ENCODE peak calls at places on chromosomes 12 and 14, in five cellular contexts. One of them, this sample, is unnamed.

GRCh38 chr14:85531141-85531593 is 1.2 kb downstream of the FLRT2 start:
- DNase-seq in HepG2: no peak
- DNase-seq in lower lobe of right lung: peak; percentile 50
- DNase-seq in tibial artery: no peak
- DNase-seq in breast epithelium: peak; percentile 52
- DNase-seq in this sample: no peak

GRCh38 chr14:92584856-92585255 is 71.3 kb downstream of the RIN3 start:
- DNase-seq in lower lobe of right lung: peak; percentile 70
- DNase-seq in tibial artery: no peak
- DNase-seq in breast epithelium: no peak
- DNase-seq in HepG2: no peak
- DNase-seq in this sample: no peak

GRCh38 chr12:5808956-5809355 is 136.1 kb downstream of the ANO2 start:
- DNase-seq in HepG2: no peak
- DNase-seq in breast epithelium: no peak
- DNase-seq in lower lobe of right lung: no peak
- DNase-seq in tibial artery: no peak
- DNase-seq in this sample: no peak

GRCh38 chr12:94676011-94676709 is 25.8 kb upstream of the TMCC3 start:
- DNase-seq in HepG2: no peak
- DNase-seq in tibial artery: peak; percentile 80
- DNase-seq in breast epithelium: no peak
- DNase-seq in lower lobe of right lung: peak; percentile 67
- DNase-seq in this sample: peak; percentile 60

GRCh38 chr12:112347521-112347920 is 34.7 kb downstream of the HECTD4 start:
- DNase-seq in lower lobe of right lung: no peak
- DNase-seq in breast epithelium: no peak
- DNase-seq in tibial artery: no peak
- DNase-seq in HepG2: no peak
- DNase-seq in this sample: no peak

GRCh38 chr14:93132472-93133065 is 16.8 kb upstream of the ITPK1 start:
- DNase-seq in lower lobe of right lung: no peak
- DNase-seq in tibial artery: no peak
- DNase-seq in breast epithelium: no peak
- DNase-seq in HepG2: peak; percentile 70
- DNase-seq in this sample: peak; percentile 66

GRCh38 chr12:66776974-66777373 is 98.1 kb upstream of the GRIP1 start:
- DNase-seq in HepG2: no peak
- DNase-seq in tibial artery: no peak
- DNase-seq in lower lobe of right lung: no peak
- DNase-seq in breast epithelium: no peak
- DNase-seq in this sample: peak; percentile 18

GRCh38 chr12:112950701-112951100 is 12.4 kb downstream of the OAS3 start:
- DNase-seq in HepG2: no peak
- DNase-seq in breast epithelium: no peak
- DNase-seq in tibial artery: no peak
- DNase-seq in lower lobe of right lung: no peak
- DNase-seq in this sample: no peak

GRCh38 chr14:37637341-37637740 is 41.9 kb downstream of the TTC6 start:
- DNase-seq in HepG2: no peak
- DNase-seq in breast epithelium: no peak
- DNase-seq in lower lobe of right lung: no peak
- DNase-seq in tibial artery: no peak
- DNase-seq in this sample: no peak

GRCh38 chr14:70716483-70716882 is 74.8 kb downstream of the TTC9 start:
- DNase-seq in HepG2: no peak
- DNase-seq in lower lobe of right lung: no peak
- DNase-seq in breast epithelium: no peak
- DNase-seq in tibial artery: no peak
- DNase-seq in this sample: peak; percentile 15

GRCh38 chr14:74902941-74903705 is 19.9 kb downstream of the RPS6KL1 start:
- DNase-seq in tibial artery: no peak
- DNase-seq in lower lobe of right lung: no peak
- DNase-seq in HepG2: no peak
- DNase-seq in breast epithelium: no peak
- DNase-seq in this sample: peak; percentile 19

GRCh38 chr12:131894981-131895639 is 688 bp downstream of the ULK1 start:
- DNase-seq in lower lobe of right lung: no peak
- DNase-seq in breast epithelium: no peak
- DNase-seq in tibial artery: no peak
- DNase-seq in HepG2: no peak
- DNase-seq in this sample: no peak

GRCh38 chr14:104844306-104845032 is 20.6 kb upstream of the CEP170B start:
- DNase-seq in lower lobe of right lung: no peak
- DNase-seq in breast epithelium: peak; percentile 40
- DNase-seq in tibial artery: no peak
- DNase-seq in HepG2: no peak
- DNase-seq in this sample: no peak

GRCh38 chr14:104841730-104842129 is 23.3 kb upstream of the CEP170B start:
- DNase-seq in lower lobe of right lung: no peak
- DNase-seq in tibial artery: no peak
- DNase-seq in breast epithelium: no peak
- DNase-seq in HepG2: no peak
- DNase-seq in this sample: no peak

GRCh38 chr14:104843442-104844305 is 21.4 kb upstream of the CEP170B start:
- DNase-seq in lower lobe of right lung: no peak
- DNase-seq in HepG2: no peak
- DNase-seq in breast epithelium: peak; percentile 53
- DNase-seq in tibial artery: no peak
- DNase-seq in this sample: no peak

GRCh38 chr14:104845033-104845666 is 19.9 kb upstream of the CEP170B start:
- DNase-seq in HepG2: no peak
- DNase-seq in breast epithelium: peak; percentile 34
- DNase-seq in lower lobe of right lung: no peak
- DNase-seq in tibial artery: no peak
- DNase-seq in this sample: no peak

GRCh38 chr14:104843006-104843405 is 22.1 kb upstream of the CEP170B start:
- DNase-seq in breast epithelium: peak; percentile 38
- DNase-seq in tibial artery: no peak
- DNase-seq in HepG2: no peak
- DNase-seq in lower lobe of right lung: no peak
- DNase-seq in this sample: no peak
- H3K4me3 ChIP-seq in breast epithelium: peak overlapping the region; percentile 49
- H3K4me3 ChIP-seq in tibial artery: peak overlapping the region; percentile 33
- H3K4me3 ChIP-seq in HepG2: no peak overlapping the region
- H3K4me3 ChIP-seq in lower lobe of right lung: peak overlapping the region; percentile 49
- H3K4me3 ChIP-seq in this sample: no peak overlapping the region

GRCh38 chr14:89429206-89430091 is 12.4 kb upstream of the FOXN3 start:
- DNase-seq in HepG2: no peak
- DNase-seq in lower lobe of right lung: no peak
- DNase-seq in tibial artery: no peak
- DNase-seq in breast epithelium: no peak
- DNase-seq in this sample: no peak

GRCh38 chr14:89428556-89429196 is 11.6 kb upstream of the FOXN3 start:
- DNase-seq in breast epithelium: no peak
- DNase-seq in tibial artery: peak; percentile 57
- DNase-seq in lower lobe of right lung: no peak
- DNase-seq in HepG2: no peak
- DNase-seq in this sample: no peak

GRCh38 chr14:89425931-89426330 is 8.9 kb upstream of the FOXN3 start:
- DNase-seq in tibial artery: peak; percentile 56
- DNase-seq in breast epithelium: no peak
- DNase-seq in lower lobe of right lung: no peak
- DNase-seq in HepG2: peak; percentile 41
- DNase-seq in this sample: no peak

GRCh38 chr14:89428163-89428523 is 11.1 kb upstream of the FOXN3 start:
- DNase-seq in lower lobe of right lung: no peak
- DNase-seq in breast epithelium: no peak
- DNase-seq in HepG2: no peak
- DNase-seq in tibial artery: no peak
- DNase-seq in this sample: no peak

DNA sequence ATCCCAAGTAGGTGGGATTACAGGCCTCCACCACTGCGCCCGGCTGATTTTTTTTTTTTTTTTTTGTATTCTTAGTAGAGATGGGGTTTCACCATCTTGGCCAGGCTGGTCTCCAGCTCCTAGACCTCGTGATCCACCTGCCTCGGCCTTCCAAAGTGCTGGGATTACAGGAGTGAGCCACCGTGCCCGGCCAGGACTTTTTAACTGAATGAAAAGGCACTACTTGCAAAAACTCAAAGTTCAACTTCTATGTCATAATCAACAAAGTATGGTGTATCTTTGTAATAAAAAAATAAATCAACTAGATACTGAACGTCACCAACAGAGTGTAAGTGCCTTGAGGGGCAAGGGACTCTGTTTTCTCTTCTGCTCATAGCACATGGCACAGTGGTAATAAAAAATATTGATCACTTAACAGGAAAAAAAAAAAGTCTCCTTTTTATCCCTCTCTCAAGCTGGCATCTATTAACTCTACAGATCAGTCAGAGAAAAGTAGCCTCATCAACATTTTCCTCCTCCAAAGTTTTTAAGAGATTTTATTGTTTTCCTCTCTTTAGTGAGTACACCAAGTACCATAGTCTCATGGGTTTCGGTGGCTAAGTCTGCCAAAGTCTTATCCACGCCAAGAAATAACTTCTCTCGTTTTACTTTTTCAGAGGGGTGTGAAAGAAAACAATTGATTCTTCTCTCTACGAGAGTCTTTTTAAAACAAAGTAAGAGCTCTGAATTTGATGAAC is 10.6 kb upstream of the FOXN3 start:
- DNase-seq in tibial artery: no peak
- DNase-seq in HepG2: no peak
- DNase-seq in lower lobe of right lung: no peak
- DNase-seq in breast epithelium: no peak
- DNase-seq in this sample: peak; percentile 74
- H3K4me3 ChIP-seq in tibial artery: peak overlapping the region; percentile 36
- H3K4me3 ChIP-seq in HepG2: no peak overlapping the region
- H3K4me3 ChIP-seq in lower lobe of right lung: no peak overlapping the region
- H3K4me3 ChIP-seq in breast epithelium: peak overlapping the region; percentile 38
- H3K4me3 ChIP-seq in this sample: no peak overlapping the region

GRCh38 chr14:101535232-101535631 is 26.1 kb upstream of the DIO3 start:
- DNase-seq in HepG2: peak; percentile 57
- DNase-seq in tibial artery: no peak
- DNase-seq in lower lobe of right lung: no peak
- DNase-seq in breast epithelium: no peak
- DNase-seq in this sample: no peak
- H3K4me3 ChIP-seq in HepG2: no peak overlapping the region
- H3K4me3 ChIP-seq in tibial artery: no peak overlapping the region
- H3K4me3 ChIP-seq in lower lobe of right lung: no peak overlapping the region
- H3K4me3 ChIP-seq in breast epithelium: no peak overlapping the region
- H3K4me3 ChIP-seq in this sample: no peak overlapping the region

GRCh38 chr12:74537707-74538385 is at the start of gene ATXN7L3B:
- DNase-seq in HepG2: peak; percentile 89
- DNase-seq in tibial artery: peak; percentile 88
- DNase-seq in breast epithelium: peak; percentile 92
- DNase-seq in lower lobe of right lung: peak; percentile 93
- DNase-seq in this sample: peak; percentile 95

GRCh38 chr12:74539765-74540526 is 2.3 kb downstream of the ATXN7L3B start:
- DNase-seq in lower lobe of right lung: no peak
- DNase-seq in breast epithelium: no peak
- DNase-seq in tibial artery: no peak
- DNase-seq in HepG2: no peak
- DNase-seq in this sample: no peak

GRCh38 chr12:74538491-74539258 is 1.0 kb downstream of the ATXN7L3B start:
- DNase-seq in tibial artery: no peak
- DNase-seq in lower lobe of right lung: no peak
- DNase-seq in breast epithelium: no peak
- DNase-seq in HepG2: no peak
- DNase-seq in this sample: peak; percentile 22

GRCh38 chr12:74541074-74541473 is 3.4 kb downstream of the ATXN7L3B start:
- DNase-seq in lower lobe of right lung: no peak
- DNase-seq in tibial artery: no peak
- DNase-seq in breast epithelium: no peak
- DNase-seq in HepG2: no peak
- DNase-seq in this sample: no peak

GRCh38 chr12:74539261-74539660 is 1.6 kb downstream of the ATXN7L3B start:
- DNase-seq in tibial artery: no peak
- DNase-seq in breast epithelium: no peak
- DNase-seq in HepG2: peak; percentile 1
- DNase-seq in lower lobe of right lung: no peak
- DNase-seq in this sample: no peak
- H3K4me3 ChIP-seq in tibial artery: peak overlapping the region; percentile 87
- H3K4me3 ChIP-seq in breast epithelium: peak overlapping the region; percentile 83
- H3K4me3 ChIP-seq in HepG2: peak overlapping the region; percentile 85
- H3K4me3 ChIP-seq in lower lobe of right lung: peak overlapping the region; percentile 70
- H3K4me3 ChIP-seq in this sample: peak overlapping the region; percentile 65

GRCh38 chr14:94486883-94487282 is 10.9 kb upstream of the SERPINA9 start:
- DNase-seq in breast epithelium: no peak
- DNase-seq in lower lobe of right lung: no peak
- DNase-seq in tibial artery: no peak
- DNase-seq in HepG2: no peak
- DNase-seq in this sample: no peak
- H3K4me3 ChIP-seq in breast epithelium: no peak overlapping the region
- H3K4me3 ChIP-seq in lower lobe of right lung: no peak overlapping the region
- H3K4me3 ChIP-seq in tibial artery: no peak overlapping the region
- H3K4me3 ChIP-seq in HepG2: no peak overlapping the region
- H3K4me3 ChIP-seq in this sample: no peak overlapping the region

GRCh38 chr12:27564612-27565213 is 40.7 kb downstream of the PPFIBP1 start:
- DNase-seq in breast epithelium: no peak
- DNase-seq in tibial artery: no peak
- DNase-seq in lower lobe of right lung: no peak
- DNase-seq in HepG2: no peak
- DNase-seq in this sample: no peak

GRCh38 chr12:27560126-27560525 is 36.1 kb downstream of the PPFIBP1 start:
- DNase-seq in lower lobe of right lung: no peak
- DNase-seq in breast epithelium: no peak
- DNase-seq in HepG2: no peak
- DNase-seq in tibial artery: no peak
- DNase-seq in this sample: no peak

GRCh38 chr12:27566626-27567025 is 42.6 kb downstream of the PPFIBP1 start:
- DNase-seq in tibial artery: no peak
- DNase-seq in breast epithelium: no peak
- DNase-seq in lower lobe of right lung: no peak
- DNase-seq in HepG2: no peak
- DNase-seq in this sample: no peak

GRCh38 chr12:27566159-27566558 is 42.2 kb downstream of the PPFIBP1 start:
- DNase-seq in breast epithelium: no peak
- DNase-seq in tibial artery: no peak
- DNase-seq in HepG2: no peak
- DNase-seq in lower lobe of right lung: no peak
- DNase-seq in this sample: no peak

GRCh38 chr12:27561535-27562350 is 37.7 kb downstream of the PPFIBP1 start:
- DNase-seq in tibial artery: no peak
- DNase-seq in lower lobe of right lung: no peak
- DNase-seq in HepG2: no peak
- DNase-seq in breast epithelium: no peak
- DNase-seq in this sample: no peak
- H3K4me3 ChIP-seq in tibial artery: no peak overlapping the region
- H3K4me3 ChIP-seq in lower lobe of right lung: no peak overlapping the region
- H3K4me3 ChIP-seq in HepG2: no peak overlapping the region
- H3K4me3 ChIP-seq in breast epithelium: no peak overlapping the region
- H3K4me3 ChIP-seq in this sample: no peak overlapping the region

GRCh38 chr12:71475280-71475679 is 35.7 kb downstream of the LGR5 start:
- DNase-seq in breast epithelium: no peak
- DNase-seq in lower lobe of right lung: no peak
- DNase-seq in HepG2: no peak
- DNase-seq in tibial artery: peak; percentile 66
- DNase-seq in this sample: no peak

GRCh38 chr12:71478277-71478676 is 38.7 kb downstream of the LGR5 start:
- DNase-seq in lower lobe of right lung: no peak
- DNase-seq in HepG2: no peak
- DNase-seq in breast epithelium: no peak
- DNase-seq in tibial artery: no peak
- DNase-seq in this sample: no peak

GRCh38 chr12:71476513-71476912 is 36.9 kb downstream of the LGR5 start:
- DNase-seq in HepG2: no peak
- DNase-seq in tibial artery: peak; percentile 41
- DNase-seq in breast epithelium: no peak
- DNase-seq in lower lobe of right lung: no peak
- DNase-seq in this sample: no peak

GRCh38 chr12:71477609-71478008 is 38.0 kb downstream of the LGR5 start:
- DNase-seq in lower lobe of right lung: no peak
- DNase-seq in breast epithelium: no peak
- DNase-seq in HepG2: no peak
- DNase-seq in tibial artery: no peak
- DNase-seq in this sample: no peak

GRCh38 chr12:71477046-71477445 is 37.4 kb downstream of the LGR5 start:
- DNase-seq in HepG2: no peak
- DNase-seq in lower lobe of right lung: no peak
- DNase-seq in breast epithelium: no peak
- DNase-seq in tibial artery: no peak
- DNase-seq in this sample: no peak
- H3K4me3 ChIP-seq in HepG2: no peak overlapping the region
- H3K4me3 ChIP-seq in lower lobe of right lung: no peak overlapping the region
- H3K4me3 ChIP-seq in breast epithelium: no peak overlapping the region
- H3K4me3 ChIP-seq in tibial artery: no peak overlapping the region
- H3K4me3 ChIP-seq in this sample: no peak overlapping the region